ENCODE peak calls at places on chromosomes 3 and 15, in four cellular contexts. One of them, this sample, is unnamed.

GRCh38 chr15:42710662-42711061 is 26.3 kb downstream of the CDAN1 start:
- DNase-seq in HepG2: no peak
- DNase-seq in GM12878: no peak
- DNase-seq in K562: no peak
- DNase-seq in this sample: no peak

GRCh38 chr3:112132554-112132953 is 494 bp downstream of the GCSAM start:
- DNase-seq in HepG2: no peak
- DNase-seq in GM12878: no peak
- DNase-seq in K562: no peak
- DNase-seq in this sample: no peak

GRCh38 chr3:73500321-73500720 is 124.4 kb downstream of the PDZRN3 start:
- DNase-seq in HepG2: no peak
- DNase-seq in GM12878: no peak
- DNase-seq in K562: no peak
- DNase-seq in this sample: no peak

GRCh38 chr3:31193871-31194270 is 299.4 kb upstream of the GADL1 start:
- DNase-seq in HepG2: no peak
- DNase-seq in GM12878: no peak
- DNase-seq in K562: no peak
- DNase-seq in this sample: no peak

GRCh38 chr15:43769584-43770228 is 7.1 kb downstream of the ELL3 start:
- DNase-seq in HepG2: peak
- DNase-seq in GM12878: no peak
- DNase-seq in K562: peak
- DNase-seq in this sample: peak

GRCh38 chr3:190618349-190619030 is 104.6 kb downstream of the IL1RAP start:
- DNase-seq in HepG2: peak
- DNase-seq in GM12878: no peak
- DNase-seq in K562: no peak
- DNase-seq in this sample: no peak

GRCh38 chr15:75508741-75509532 is 57.4 kb upstream of the SIN3A start:
- DNase-seq in HepG2: peak
- DNase-seq in GM12878: no peak
- DNase-seq in K562: peak
- DNase-seq in this sample: peak

GRCh38 chr3:41026394-41027177 is 172.7 kb upstream of the CTNNB1 start:
- DNase-seq in HepG2: peak
- DNase-seq in GM12878: no peak
- DNase-seq in K562: peak
- DNase-seq in this sample: no peak

GRCh38 chr15:66749841-66750575 is 48.0 kb downstream of the SMAD6 start:
- DNase-seq in HepG2: peak
- DNase-seq in GM12878: no peak
- DNase-seq in K562: no peak
- DNase-seq in this sample: no peak

GRCh38 chr3:14457999-14458398 is 55.6 kb downstream of the SLC6A6 start:
- DNase-seq in HepG2: no peak
- DNase-seq in GM12878: no peak
- DNase-seq in K562: peak
- DNase-seq in this sample: no peak

GRCh38 chr3:126911162-126912026 is 71.5 kb upstream of the PLXNA1 start:
- DNase-seq in HepG2: peak
- DNase-seq in GM12878: peak
- DNase-seq in K562: peak
- DNase-seq in this sample: no peak

GRCh38 chr15:68542771-68543544 is 35.8 kb upstream of the CORO2B start:
- DNase-seq in HepG2: peak
- DNase-seq in GM12878: no peak
- DNase-seq in K562: no peak
- DNase-seq in this sample: no peak

GRCh38 chr15:70269991-70270751 is 172.5 kb upstream of the TLE3 start:
- DNase-seq in HepG2: no peak
- DNase-seq in GM12878: no peak
- DNase-seq in K562: no peak
- DNase-seq in this sample: no peak

GRCh38 chr3:94249491-94250079 is 186.7 kb downstream of the NSUN3 start:
- DNase-seq in HepG2: peak
- DNase-seq in GM12878: peak
- DNase-seq in K562: peak
- DNase-seq in this sample: peak

GRCh38 chr3:42707620-42708355 is 5.2 kb upstream of the HHATL start:
- DNase-seq in HepG2: no peak
- DNase-seq in GM12878: no peak
- DNase-seq in K562: no peak
- DNase-seq in this sample: no peak

GRCh38 chr3:58254144-58254543 is 16.6 kb downstream of the ABHD6 start:
- DNase-seq in HepG2: no peak
- DNase-seq in GM12878: no peak
- DNase-seq in K562: no peak
- DNase-seq in this sample: no peak

GRCh38 chr3:29475854-29476253 is 195.0 kb downstream of the RBMS3 start:
- DNase-seq in HepG2: no peak
- DNase-seq in GM12878: no peak
- DNase-seq in K562: no peak
- DNase-seq in this sample: no peak

GRCh38 chr3:52185837-52186236 is 12.1 kb upstream of the ALAS1 start:
- DNase-seq in HepG2: no peak
- DNase-seq in GM12878: no peak
- DNase-seq in K562: no peak
- DNase-seq in this sample: no peak

GRCh38 chr3:172170841-172171240 is 131.5 kb downstream of the FNDC3B start:
- DNase-seq in HepG2: no peak
- DNase-seq in GM12878: no peak
- DNase-seq in K562: no peak
- DNase-seq in this sample: no peak

GRCh38 chr3:172171396-172172075 is 132.2 kb downstream of the FNDC3B start:
- DNase-seq in HepG2: no peak
- DNase-seq in GM12878: no peak
- DNase-seq in K562: no peak
- DNase-seq in this sample: no peak

GRCh38 chr3:172167892-172168648 is 128.7 kb downstream of the FNDC3B start:
- DNase-seq in HepG2: no peak
- DNase-seq in GM12878: no peak
- DNase-seq in K562: no peak
- DNase-seq in this sample: no peak

GRCh38 chr3:172173316-172174271 is 134.2 kb downstream of the FNDC3B start:
- DNase-seq in HepG2: no peak
- DNase-seq in GM12878: no peak
- DNase-seq in K562: no peak
- DNase-seq in this sample: no peak

GRCh38 chr3:172170310-172170709 is 130.9 kb downstream of the FNDC3B start:
- DNase-seq in HepG2: no peak
- DNase-seq in GM12878: no peak
- DNase-seq in K562: no peak
- DNase-seq in this sample: no peak
- TF ChIP-seq FOXK2 in HepG2: no peak
- TF ChIP-seq FOXK2 in GM12878: no peak
- TF ChIP-seq FOXK2 in K562: no peak
- TF ChIP-seq FOXK2 in this sample: no peak

GRCh38 chr15:37101634-37102314 is 1.4 kb upstream of the MEIS2 start:
- DNase-seq in HepG2: peak
- DNase-seq in GM12878: no peak
- DNase-seq in K562: peak
- DNase-seq in this sample: peak
- TF ChIP-seq SP1 in HepG2: peak
- TF ChIP-seq SP1 in GM12878: no peak
- TF ChIP-seq SP1 in K562: peak
- TF ChIP-seq SP1 in this sample: no peak

GRCh38 chr3:138124689-138125420 is 7.3 kb downstream of the A4GNT start:
- DNase-seq in HepG2: no peak
- DNase-seq in GM12878: no peak
- DNase-seq in K562: no peak
- DNase-seq in this sample: no peak
- TF ChIP-seq FOXK2 in HepG2: no peak
- TF ChIP-seq FOXK2 in GM12878: no peak
- TF ChIP-seq FOXK2 in K562: no peak
- TF ChIP-seq FOXK2 in this sample: no peak

DNA sequence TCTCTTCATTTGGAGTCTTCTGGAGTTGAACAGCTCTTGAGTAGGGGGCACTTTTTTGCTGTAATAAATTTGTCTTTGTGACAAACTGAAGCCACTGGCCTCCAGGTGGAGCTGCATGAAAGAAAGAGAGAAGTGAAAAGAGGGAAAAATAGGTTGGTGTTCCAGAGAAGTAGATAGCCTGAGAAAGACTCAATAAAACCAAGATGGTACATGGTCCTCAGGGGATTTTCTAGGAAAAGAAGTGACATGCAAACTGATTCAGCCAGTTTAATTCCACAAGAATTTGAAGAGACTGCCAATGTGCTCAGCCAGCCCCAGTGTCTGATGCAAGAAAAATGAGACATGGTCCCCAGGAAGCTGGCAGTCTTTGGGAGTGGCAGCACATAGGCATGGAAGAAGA is 152.7 kb downstream of the CD47 start:
- DNase-seq in HepG2: peak
- DNase-seq in GM12878: no peak
- DNase-seq in K562: no peak
- DNase-seq in this sample: peak
- TF ChIP-seq SP1 in HepG2: no peak
- TF ChIP-seq SP1 in GM12878: no peak
- TF ChIP-seq SP1 in K562: no peak
- TF ChIP-seq SP1 in this sample: no peak

DNA sequence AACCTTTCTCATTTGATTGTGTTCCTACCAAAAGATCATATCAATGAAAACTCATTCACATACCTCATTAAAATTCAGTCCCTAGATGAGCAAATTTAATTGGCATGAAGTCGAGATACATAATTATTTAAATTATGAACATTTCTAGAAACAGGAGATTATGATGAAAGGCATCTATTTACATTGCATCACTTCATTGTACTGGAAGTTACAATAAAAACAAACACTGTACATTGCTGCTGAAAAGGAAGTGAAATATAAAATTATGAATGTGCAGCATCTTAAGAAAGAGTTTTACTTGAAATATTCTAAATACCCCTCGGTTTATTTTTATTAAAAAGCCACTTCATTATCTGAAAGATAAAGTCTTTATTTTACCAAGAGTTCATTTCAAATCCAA is 163.4 kb upstream of the ZNF385D start:
- DNase-seq in HepG2: no peak
- DNase-seq in GM12878: no peak
- DNase-seq in K562: no peak
- DNase-seq in this sample: no peak
- TF ChIP-seq FOXK2 in HepG2: no peak
- TF ChIP-seq FOXK2 in GM12878: no peak
- TF ChIP-seq FOXK2 in K562: no peak
- TF ChIP-seq FOXK2 in this sample: no peak

DNA sequence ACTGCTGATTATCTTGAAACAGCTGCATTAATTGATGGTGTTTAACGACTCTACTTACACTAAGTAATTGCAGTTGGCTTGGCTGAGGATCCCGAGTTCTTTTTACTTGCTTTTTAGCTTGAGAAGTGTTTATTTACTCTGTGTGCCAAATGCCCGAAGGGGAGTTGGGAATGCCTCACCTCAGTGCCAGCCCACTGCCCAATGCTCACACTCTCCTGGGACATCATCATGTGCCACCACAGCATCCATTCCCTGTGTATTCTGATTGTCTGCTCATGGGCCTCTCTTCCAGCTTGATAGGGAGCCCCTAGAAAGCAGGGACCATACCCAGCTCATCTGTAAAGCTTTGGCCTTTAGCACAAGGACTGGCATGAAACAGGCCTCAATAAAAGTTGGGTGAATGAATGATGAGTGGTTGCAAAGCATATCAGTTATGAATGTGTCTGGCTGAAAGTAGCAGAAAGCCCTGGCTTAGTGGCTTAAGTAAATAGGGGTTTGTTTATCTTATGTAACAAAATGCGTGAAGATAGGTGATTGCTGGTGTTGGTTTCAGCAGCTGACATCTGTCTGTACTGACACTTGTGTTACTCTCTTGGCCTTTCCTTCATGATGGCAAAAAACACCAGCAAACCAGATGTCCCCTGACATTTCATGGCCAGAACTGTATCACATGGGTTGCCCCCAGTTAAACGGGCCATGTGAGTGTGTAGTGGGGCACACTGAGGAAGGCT is 8.1 kb downstream of the PXYLP1 start:
- DNase-seq in HepG2: no peak
- DNase-seq in GM12878: no peak
- DNase-seq in K562: no peak
- DNase-seq in this sample: no peak
- TF ChIP-seq SP1 in HepG2: no peak
- TF ChIP-seq SP1 in GM12878: no peak
- TF ChIP-seq SP1 in K562: no peak
- TF ChIP-seq SP1 in this sample: no peak

DNA sequence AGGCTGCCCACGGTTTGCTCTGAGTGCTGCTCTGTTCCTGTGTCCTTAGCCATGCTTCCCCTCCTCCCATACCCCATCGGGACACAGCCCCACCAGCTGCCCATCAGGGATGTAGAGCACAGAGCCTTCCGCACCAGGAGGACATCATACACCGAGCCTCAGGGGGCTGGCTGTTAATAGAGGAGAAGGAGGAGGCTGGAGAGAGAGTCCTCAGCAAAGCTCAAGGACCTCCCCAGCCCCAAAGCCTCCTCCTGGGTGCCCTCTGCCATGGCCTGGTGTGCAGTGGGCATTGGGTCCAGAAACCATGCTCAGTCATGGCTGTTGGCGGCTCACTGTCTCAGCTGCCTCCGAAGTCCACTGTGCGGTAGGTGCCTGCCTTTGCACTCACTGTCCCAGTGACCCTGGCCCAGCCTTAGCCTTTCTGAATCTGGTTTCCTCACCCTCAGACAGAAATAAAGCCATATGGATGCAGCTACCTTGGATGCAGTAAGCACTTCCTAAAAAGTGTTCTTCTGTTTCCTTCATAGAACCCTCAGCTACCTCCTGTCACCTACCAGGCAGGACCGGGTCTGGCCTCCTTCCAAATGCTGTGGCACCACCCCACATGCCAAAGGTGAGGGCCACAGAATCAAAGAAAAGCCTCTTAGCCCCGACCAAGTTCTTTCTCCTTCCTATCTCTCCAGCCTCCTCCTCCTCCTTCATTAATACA is 53.9 kb downstream of the ACAD9 start:
- DNase-seq in HepG2: no peak
- DNase-seq in GM12878: no peak
- DNase-seq in K562: no peak
- DNase-seq in this sample: no peak
- TF ChIP-seq FOXK2 in HepG2: no peak
- TF ChIP-seq FOXK2 in GM12878: no peak
- TF ChIP-seq FOXK2 in K562: no peak
- TF ChIP-seq FOXK2 in this sample: no peak

GRCh38 chr3:63523100-63523499 is 129.4 kb upstream of the SNTN start:
- DNase-seq in HepG2: no peak
- DNase-seq in GM12878: no peak
- DNase-seq in K562: no peak
- DNase-seq in this sample: no peak
- TF ChIP-seq SP1 in HepG2: no peak
- TF ChIP-seq SP1 in GM12878: no peak
- TF ChIP-seq SP1 in K562: no peak
- TF ChIP-seq SP1 in this sample: no peak